ENCODE peak calls at places on chromosomes 2 and 18, in seven cellular contexts. W is body of pancreas, X is tibial nerve, Q is K562, L is gastrocnemius medialis, B is right lobe of liver, G is Panc1. K is an unnamed sample. For H3K4me1, the result is how much of the 10 kb centered on the place peaks cover.

GRCh38 chr18:35635171-35635570 is 53.6 kb downstream of the GALNT1 start:
- DNase-seq in Q (no peak), W (no peak), B (no peak), G (no peak), X (no peak), L (peak), K (peak)

GRCh38 chr18:68053290-68053689 is 536.8 kb upstream of the DSEL start:
- DNase-seq in Q (no peak), B (no peak), W (no peak), G (no peak), L (no peak), X (no peak), K (no peak)

GRCh38 chr2:190746971-190747761 is 98.3 kb downstream of the NAB1 start:
- DNase-seq in W (no peak), B (no peak), G (no peak), Q (no peak), X (no peak), L (no peak), K (no peak)

GRCh38 chr2:18777250-18777812 is 188.0 kb upstream of the NT5C1B start:
- DNase-seq in X (no peak), B (no peak), G (no peak), L (no peak), W (no peak), Q (no peak), K (no peak)

GRCh38 chr2:205734436-205734835 is 52.1 kb downstream of the NRP2 start:
- DNase-seq in L (no peak), Q (peak), W (no peak), X (peak), B (no peak), G (no peak), K (peak)

GRCh38 chr2:156021326-156022040 is 311.0 kb downstream of the NR4A2 start:
- DNase-seq in W (no peak), B (no peak), L (no peak), Q (no peak), G (no peak), X (no peak), K (peak)

GRCh38 chr2:134269986-134270735 is 16.3 kb downstream of the MGAT5 start:
- DNase-seq in X (no peak), B (no peak), L (no peak), Q (no peak), G (no peak), W (no peak), K (no peak)

GRCh38 chr2:26724004-26724750 is 31.7 kb downstream of the KCNK3 start:
- DNase-seq in W (peak), B (peak), X (peak), Q (peak), L (peak), G (peak), K (no peak)

GRCh38 chr2:50712569-50712968 is 319.4 kb downstream of the NRXN1 start:
- DNase-seq in L (no peak), W (no peak), B (no peak), Q (no peak), G (no peak), X (no peak), K (no peak)

GRCh38 chr2:20737505-20737904 is 70.6 kb downstream of the GDF7 start:
- DNase-seq in G (no peak), B (no peak), W (no peak), L (no peak), X (no peak), Q (no peak), K (no peak)

GRCh38 chr2:939936-940620 is 10.6 kb upstream of the SNTG2 start:
- DNase-seq in Q (no peak), X (no peak), W (no peak), B (no peak), G (no peak), L (no peak), K (no peak)

GRCh38 chr2:73112026-73112912 is 479 bp downstream of the RAB11FIP5 start:
- DNase-seq in L (no peak), Q (peak), G (no peak), W (peak), B (no peak), X (no peak), K (peak)

GRCh38 chr18:24014062-24014985 is at the start of gene TTC39C:
- DNase-seq in X (peak), W (peak), B (peak), L (peak), Q (peak), G (no peak), K (peak)

GRCh38 chr2:114368705-114369104 is 73.7 kb upstream of the DPP10 start:
- DNase-seq in G (no peak), X (no peak), W (no peak), L (no peak), B (no peak), Q (no peak), K (no peak)

GRCh38 chr2:3596891-3597290 is 2.0 kb downstream of the COLEC11 start:
- DNase-seq in X (no peak), Q (no peak), W (no peak), G (no peak), L (no peak), B (no peak), K (no peak)

GRCh38 chr2:61771904-61772845 is 81.7 kb downstream of the FAM161A start:
- DNase-seq in Q (no peak), X (no peak), B (no peak), G (no peak), L (no peak), W (no peak), K (no peak)

GRCh38 chr2:161136194-161136593 is 24.0 kb upstream of the TANK start:
- DNase-seq in B (no peak), Q (no peak), W (no peak), X (no peak), L (no peak), G (no peak), K (no peak)

GRCh38 chr18:35389095-35389618 is 12.0 kb upstream of the ZNF396 start:
- DNase-seq in G (no peak), W (no peak), Q (no peak), X (peak), L (no peak), B (no peak), K (no peak)

GRCh38 chr2:48438266-48438665 is 91.7 kb upstream of the STON1 start:
- DNase-seq in B (no peak), L (no peak), G (no peak), Q (no peak), W (no peak), X (no peak), K (no peak)

GRCh38 chr2:121527009-121527682 is 3.5 kb upstream of the RNU4ATAC start:
- DNase-seq in B (peak), G (no peak), L (no peak), X (no peak), W (no peak), Q (no peak), K (no peak)

GRCh38 chr2:12126325-12126724 is 379.9 kb downstream of the LPIN1 start:
- DNase-seq in Q (peak), X (no peak), G (no peak), B (no peak), W (no peak), L (no peak), K (no peak)
- TF ChIP-seq CTCF in Q (peak), X (no peak), G (no peak), B (no peak), W (no peak), L (no peak), K (no peak)

GRCh38 chr18:21740474-21740723 is 193 bp upstream of the MIB1 start:
- DNase-seq in G (peak), B (peak), L (peak), X (no peak), Q (peak), W (peak), K (peak)
- H3K4me3 ChIP-seq in G (peak), B (peak), L (peak), X (peak), Q (peak), W (no peak), K (peak)

GRCh38 chr18:77035380-77035779 is 97.2 kb downstream of the MBP start:
- DNase-seq in B (no peak), G (no peak), X (no peak), W (no peak), Q (no peak), L (no peak), K (no peak)
- H3K4me1 ChIP-seq in B (under half), G (under half), X (half or more), W (under half), Q (under half), L (under half), K (under half)

GRCh38 chr2:214310319-214310718 is 100.5 kb upstream of the VWC2L start:
- DNase-seq in W (no peak), L (no peak), X (no peak), G (no peak), B (no peak), Q (no peak), K (no peak)
- TF ChIP-seq CTCF in W (no peak), L (no peak), X (no peak), G (peak), B (peak), Q (no peak), K (peak)

GRCh38 chr2:39405364-39405763 is 31.7 kb downstream of the MAP4K3 start:
- DNase-seq in L (no peak), G (no peak), Q (no peak), W (no peak), B (no peak), X (no peak), K (no peak)

GRCh38 chr2:39407516-39408296 is 29.4 kb downstream of the MAP4K3 start:
- DNase-seq in L (no peak), Q (no peak), X (no peak), G (no peak), B (no peak), W (no peak), K (no peak)

GRCh38 chr2:39411186-39411944 is 25.7 kb downstream of the MAP4K3 start:
- DNase-seq in G (peak), Q (peak), B (no peak), X (no peak), W (no peak), L (no peak), K (no peak)

GRCh38 chr2:39409697-39410389 is 27.2 kb downstream of the MAP4K3 start:
- DNase-seq in B (no peak), X (no peak), Q (no peak), W (no peak), G (no peak), L (no peak), K (no peak)

GRCh38 chr2:39408351-39409136 is 28.5 kb downstream of the MAP4K3 start:
- DNase-seq in W (no peak), B (no peak), L (no peak), X (no peak), Q (no peak), G (no peak), K (no peak)
- H3K4me3 ChIP-seq in W (no peak), B (no peak), L (no peak), X (peak), Q (no peak), G (no peak), K (no peak)

DNA sequence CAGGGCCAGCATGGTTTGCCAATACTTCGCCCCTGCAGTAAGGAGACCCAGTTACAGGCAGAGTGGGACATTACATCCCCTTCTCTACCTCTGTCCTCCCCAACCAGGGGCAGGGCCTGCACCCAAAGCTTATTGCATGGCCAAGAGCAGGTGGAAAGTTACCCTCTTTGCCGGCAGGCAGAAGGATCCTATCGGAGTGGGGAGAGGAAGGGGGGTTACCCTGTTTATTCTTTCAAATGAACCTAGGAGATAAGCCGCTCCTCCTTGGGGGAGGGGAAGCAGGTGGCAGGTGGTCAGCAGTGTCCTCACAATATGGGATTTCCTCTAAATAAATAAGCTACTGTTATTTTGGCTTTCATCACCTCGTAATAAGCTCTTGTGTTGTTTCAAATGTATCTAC is 53.9 kb downstream of the SPATS2L start:
- DNase-seq in L (no peak), Q (no peak), B (no peak), W (no peak), G (no peak), X (no peak), K (no peak)
- H3K4me1 ChIP-seq in L (under half), Q (under half), B (under half), W (under half), G (half or more), X (under half), K (under half)

DNA sequence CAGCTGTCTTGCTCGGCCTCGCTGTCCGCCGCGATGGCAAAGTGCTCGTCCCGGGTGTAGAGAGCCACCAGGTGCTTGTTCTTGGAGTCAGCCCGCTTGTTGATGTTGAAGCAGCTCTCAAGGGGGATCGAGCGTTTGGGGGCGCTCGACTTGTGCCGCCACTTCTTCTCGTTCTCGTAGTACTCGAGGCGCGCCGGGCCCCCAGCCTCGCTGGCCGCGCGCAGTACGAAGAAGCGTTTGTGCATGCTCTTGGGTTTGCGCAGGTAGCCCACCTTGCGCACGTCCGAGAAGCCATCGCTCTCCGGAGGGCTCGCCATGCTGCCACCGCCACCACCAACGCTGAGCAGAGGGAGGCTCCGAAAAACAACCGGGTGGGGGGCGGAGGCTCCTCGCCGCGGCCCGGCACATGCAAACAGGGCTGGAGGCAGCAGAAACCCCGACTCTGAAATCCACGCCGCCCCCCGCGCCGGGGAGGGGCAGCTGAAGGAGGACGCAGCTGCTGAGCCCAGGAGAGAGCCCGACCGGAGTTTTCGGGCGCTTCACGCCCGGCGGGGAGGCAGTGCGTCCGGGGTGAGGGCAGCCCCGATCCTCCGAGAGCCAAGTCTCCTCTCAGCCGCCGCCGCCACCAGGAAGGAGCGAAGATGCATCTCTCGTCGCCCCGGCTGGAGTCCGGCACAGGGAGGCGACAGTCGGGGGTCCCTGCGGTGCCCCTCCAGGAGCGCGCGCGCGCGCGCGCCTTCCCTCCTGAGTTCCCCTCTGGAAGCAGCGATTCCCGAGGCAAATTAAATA is 1.0 kb downstream of the IRS1 start:
- DNase-seq in X (no peak), G (no peak), Q (no peak), B (peak), W (peak), L (peak), K (no peak)
- TF ChIP-seq CTCF in X (peak), G (peak), Q (no peak), B (peak), W (no peak), L (no peak), K (no peak)

DNA sequence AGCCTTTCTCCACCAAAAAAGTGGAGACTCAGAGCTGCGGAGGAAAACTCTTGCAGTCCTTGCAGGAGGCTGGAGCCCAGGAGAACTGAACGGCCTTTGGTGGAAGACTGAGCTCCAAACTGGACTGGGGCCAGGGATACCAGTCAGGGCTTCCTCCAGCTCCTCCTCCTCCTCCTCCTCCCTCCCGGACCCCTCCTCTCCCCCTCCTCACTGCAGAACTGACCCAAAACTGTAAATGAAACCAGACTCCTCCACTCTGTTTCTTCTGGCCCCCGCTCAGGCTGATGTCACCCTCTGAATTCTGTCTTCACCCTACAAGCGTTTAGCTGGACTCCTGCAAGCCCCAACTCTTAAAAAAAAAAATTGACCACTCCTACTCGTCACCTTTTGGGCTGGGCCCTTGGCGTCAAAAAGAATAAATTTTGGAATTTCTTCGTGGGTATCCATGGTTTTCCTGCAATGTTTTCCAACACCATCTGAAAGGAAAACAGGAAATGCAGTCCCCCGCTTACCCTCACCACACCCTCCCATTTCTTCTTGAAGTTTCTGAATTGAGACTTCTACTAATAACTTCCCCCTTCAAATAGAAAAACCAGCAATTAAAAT is at the start of gene COL6A3:
- DNase-seq in B (no peak), L (peak), G (no peak), X (peak), W (peak), Q (no peak), K (no peak)
- H3K4me3 ChIP-seq in B (peak), L (peak), G (no peak), X (peak), W (no peak), Q (no peak), K (no peak)

GRCh38 chr18:55405655-55406373 is 182.2 kb downstream of the TCF4 start:
- DNase-seq in Q (peak), W (peak), G (no peak), B (peak), X (peak), L (peak), K (no peak)

GRCh38 chr18:55403555-55403954 is 184.4 kb downstream of the TCF4 start:
- DNase-seq in G (no peak), W (no peak), Q (no peak), L (no peak), X (no peak), B (no peak), K (no peak)

GRCh38 chr18:55402731-55403405 is 185.1 kb downstream of the TCF4 start:
- DNase-seq in L (no peak), W (no peak), Q (no peak), B (no peak), G (no peak), X (no peak), K (no peak)

GRCh38 chr18:55404811-55405654 is 183.0 kb downstream of the TCF4 start:
- DNase-seq in B (no peak), G (no peak), W (no peak), L (no peak), Q (no peak), X (no peak), K (no peak)

GRCh38 chr18:55404136-55404810 is 183.7 kb downstream of the TCF4 start:
- DNase-seq in W (no peak), B (no peak), G (no peak), X (no peak), L (no peak), Q (no peak), K (no peak)
- H3K4me1 ChIP-seq in W (under half), B (under half), G (under half), X (half or more), L (half or more), Q (under half), K (under half)